ENCODE peak calls at places on chromosomes 13 and 19, in nine cellular contexts. L is CD8-positive, alpha-beta T cell; R is lung; E is adrenal gland; B is hepatocyte; A is keratinocyte; N is IMR-90; F is cardiac fibroblast; P is stomach. Q is an unnamed sample.
A peak's percentile ranks its signal among the peaks of the same experiment; 100 is the strongest.

GRCh38 chr19:2261438-2262172 is 5.4 kb upstream of the JSRP1 start:
- DNase-seq in L (peak; percentile 77), R (no peak), E (peak; percentile 60), B (no peak), A (no peak), N (no peak), F (peak; percentile 51), P (peak; percentile 60), Q (no peak)

GRCh38 chr19:38945562-38946228 is 15.0 kb downstream of the MRPS12 start:
- DNase-seq in L (no peak), R (no peak), E (no peak), B (no peak), A (no peak), N (no peak), F (no peak), P (no peak), Q (no peak)

GRCh38 chr19:56367829-56368711 is 25.3 kb downstream of the ZNF582 start:
- DNase-seq in L (peak; percentile 87), R (peak; percentile 92), E (peak; percentile 94), B (peak; percentile 94), A (peak; percentile 80), N (peak; percentile 89), F (peak; percentile 98), P (peak; percentile 85), Q (peak; percentile 26)

GRCh38 chr13:99196466-99197256 is 4.0 kb upstream of the UBAC2 start:
- DNase-seq in L (no peak), R (no peak), E (no peak), B (no peak), A (no peak), N (no peak), F (no peak), P (no peak), Q (peak; percentile 50)

GRCh38 chr13:102402292-102402691 is 444 bp upstream of the FGF14 start:
- DNase-seq in L (no peak), R (no peak), E (no peak), B (peak; percentile 10), A (no peak), N (peak; percentile 39), F (no peak), P (no peak), Q (no peak)

GRCh38 chr19:35135389-35135909 is 590 bp upstream of the LGI4 start:
- DNase-seq in L (peak; percentile 73), R (peak; percentile 73), E (peak; percentile 80), B (peak; percentile 88), A (no peak), N (peak; percentile 55), F (peak; percentile 74), P (peak; percentile 82), Q (peak; percentile 68)

GRCh38 chr19:29510701-29511265 is 15.0 kb upstream of the VSTM2B start:
- DNase-seq in L (no peak), R (no peak), E (no peak), B (no peak), A (no peak), N (no peak), F (no peak), P (no peak), Q (no peak)

GRCh38 chr13:44050450-44051063 is 170.9 kb downstream of the LACC1 start:
- DNase-seq in L (no peak), R (no peak), E (no peak), B (peak; percentile 30), A (no peak), N (peak; percentile 52), F (peak; percentile 54), P (no peak), Q (no peak)

GRCh38 chr13:73254827-73255226 is 196.0 kb downstream of the KLF5 start:
- DNase-seq in L (no peak), R (no peak), E (no peak), B (no peak), A (no peak), N (no peak), F (no peak), P (no peak), Q (no peak)

GRCh38 chr19:9883231-9883758 is 48.2 kb downstream of the PIN1 start:
- DNase-seq in L (no peak), R (no peak), E (no peak), B (no peak), A (no peak), N (no peak), F (no peak), P (no peak), Q (no peak)

GRCh38 chr19:1079566-1080111 is 12.7 kb downstream of the ARHGAP45 start:
- DNase-seq in L (peak; percentile 78), R (no peak), E (no peak), B (no peak), A (no peak), N (no peak), F (no peak), P (no peak), Q (no peak)

GRCh38 chr19:44890366-44891015 is 563 bp upstream of the TOMM40 start:
- DNase-seq in L (peak; percentile 100), R (peak; percentile 100), E (no peak), B (peak; percentile 98), A (peak; percentile 98), N (peak; percentile 100), F (peak; percentile 100), P (no peak), Q (peak; percentile 100)

GRCh38 chr13:105035092-105035491 is 1500.4 kb downstream of the EFNB2 start:
- DNase-seq in L (no peak), R (no peak), E (no peak), B (no peak), A (no peak), N (no peak), F (no peak), P (no peak), Q (no peak)

DNA sequence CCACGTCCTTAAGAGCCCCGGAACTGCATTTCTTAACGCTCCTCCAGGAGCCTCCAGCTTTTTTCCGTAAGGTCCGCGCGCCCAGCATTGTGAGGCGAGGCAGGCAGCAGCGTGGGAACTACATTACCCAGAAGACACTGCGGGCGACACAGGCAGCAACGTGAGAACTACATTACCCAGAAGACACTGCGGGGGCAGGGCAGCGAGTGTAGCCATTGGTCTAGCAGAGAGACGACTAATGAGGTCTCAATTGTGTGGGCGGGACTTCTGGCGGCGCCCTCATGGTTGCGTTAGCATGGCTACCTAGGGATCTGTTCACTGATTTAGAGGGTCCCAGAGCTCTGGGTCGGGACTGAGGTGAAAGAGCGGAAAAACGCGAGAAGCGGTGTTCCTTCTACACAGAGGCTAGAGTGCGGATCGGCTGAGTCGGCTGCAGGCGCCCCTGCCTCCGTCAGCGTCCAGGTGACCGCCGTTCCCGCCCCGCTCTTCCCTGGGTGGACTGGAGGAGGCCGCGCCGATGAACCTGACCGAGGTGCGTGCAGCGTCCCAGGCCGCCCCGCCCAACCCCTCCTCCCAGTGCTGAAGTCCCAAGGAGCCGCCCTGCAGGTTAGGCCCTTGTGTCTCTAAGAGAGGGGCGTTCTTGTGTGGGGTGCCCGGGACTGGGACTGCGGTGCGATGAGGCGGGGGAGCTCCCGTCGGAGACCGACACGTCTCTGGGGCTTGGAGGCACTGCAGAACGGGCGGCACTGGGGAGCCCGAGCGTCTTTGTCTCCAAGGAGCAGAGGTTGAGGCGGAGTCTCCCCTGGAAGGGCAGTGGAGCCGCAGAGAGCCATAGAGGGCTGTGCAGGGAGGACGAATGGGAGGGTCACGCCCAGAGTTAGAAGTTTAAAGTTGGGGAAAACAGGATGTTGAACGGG is at the start of gene ZNF749:
- DNase-seq in L (peak; percentile 96), R (peak; percentile 99), E (peak; percentile 99), B (peak; percentile 99), A (peak; percentile 94), N (peak; percentile 97), F (peak; percentile 98), P (peak; percentile 98), Q (peak; percentile 97)
- H3K4me3 ChIP-seq in L (peak within 1 kb of the TSS; percentile 57), R (peak within 1 kb of the TSS; percentile 77), E (peak within 1 kb of the TSS; percentile 99), B (peak within 1 kb of the TSS; percentile 52), A (peak within 1 kb of the TSS; percentile 93), N (peak within 1 kb of the TSS; percentile 80), F (peak within 1 kb of the TSS; percentile 93), P (peak within 1 kb of the TSS; percentile 85), Q (peak within 1 kb of the TSS; percentile 55)

DNA sequence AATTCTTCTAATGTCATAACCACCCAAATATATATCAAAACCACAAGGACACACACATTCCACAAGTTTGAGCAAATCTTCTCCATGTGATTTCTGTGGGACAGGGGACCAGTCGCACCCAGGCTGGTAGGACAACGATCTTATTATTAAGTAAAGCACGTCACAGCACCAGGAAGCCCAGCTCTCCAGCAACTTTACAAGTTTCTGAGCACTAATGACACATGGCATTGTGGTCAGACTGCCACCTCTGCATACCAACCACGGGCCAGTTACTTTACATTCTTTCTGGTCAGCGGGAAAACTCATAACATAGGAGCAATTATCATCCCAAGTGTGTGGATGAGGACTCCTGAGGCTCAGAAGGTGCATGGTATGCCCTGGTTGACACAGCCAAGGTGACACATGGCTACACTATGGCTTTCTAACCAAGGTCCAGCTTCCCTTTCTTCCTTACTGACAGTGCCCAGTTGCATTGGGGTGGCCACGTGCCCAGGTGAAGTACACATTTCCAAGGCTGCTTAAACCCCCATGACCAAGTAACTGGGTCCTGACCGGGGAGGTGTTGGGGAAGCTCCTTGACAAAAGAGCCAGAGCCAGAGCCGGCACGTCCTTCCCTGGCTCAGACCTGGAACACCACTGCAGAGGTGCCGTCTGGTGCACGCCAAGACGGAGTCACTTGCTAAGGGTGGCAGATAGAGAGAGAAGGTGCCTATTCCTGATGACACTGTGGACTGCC is 27.4 kb downstream of the LATS2 start:
- DNase-seq in L (no peak), R (peak; percentile 53), E (peak; percentile 50), B (no peak), A (no peak), N (no peak), F (no peak), P (peak; percentile 57), Q (no peak)
- H3K4me3 ChIP-seq in L (no peak overlapping the region), R (no peak overlapping the region), E (no peak overlapping the region), B (no peak overlapping the region), A (no peak overlapping the region), N (no peak overlapping the region), F (no peak overlapping the region), P (no peak overlapping the region), Q (no peak overlapping the region)

GRCh38 chr13:32897296-32897695 is 118.9 kb upstream of the KL start:
- DNase-seq in L (no peak), R (no peak), E (no peak), B (no peak), A (peak; percentile 40), N (no peak), F (no peak), P (no peak), Q (no peak)
- H3K4me3 ChIP-seq in L (no peak overlapping the region), R (no peak overlapping the region), E (no peak overlapping the region), B (no peak overlapping the region), A (no peak overlapping the region), N (no peak overlapping the region), F (no peak overlapping the region), P (no peak overlapping the region), Q (no peak overlapping the region)

DNA sequence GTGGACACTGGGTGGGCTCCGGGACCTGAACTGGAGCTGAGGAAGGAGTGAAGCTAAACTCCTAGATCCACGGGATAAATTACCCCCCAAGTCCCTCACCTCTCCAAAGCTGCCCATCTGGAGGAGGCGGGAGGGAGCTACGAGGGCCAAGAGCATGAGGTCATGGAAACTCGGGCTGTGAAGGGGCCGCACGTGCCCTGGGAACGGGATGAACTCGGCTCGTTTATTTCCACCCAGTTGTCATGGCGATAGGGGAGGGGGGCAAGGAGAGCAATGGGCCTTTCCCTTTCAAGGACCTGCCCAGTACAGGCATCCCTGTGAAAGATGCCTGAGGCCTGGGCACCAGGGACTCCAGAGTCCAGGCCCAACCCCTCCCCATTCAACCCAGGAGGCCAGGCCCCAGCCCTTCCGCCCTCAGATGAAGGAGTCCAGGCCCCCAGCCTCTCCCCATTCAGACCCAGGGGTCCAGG is 3.8 kb downstream of the PPP1R12C start:
- DNase-seq in L (no peak), R (peak; percentile 88), E (peak; percentile 83), B (peak; percentile 95), A (no peak), N (peak; percentile 92), F (peak; percentile 95), P (peak; percentile 58), Q (peak; percentile 17)
- H3K4me3 ChIP-seq in L (no peak overlapping the region), R (no peak overlapping the region), E (no peak overlapping the region), B (no peak overlapping the region), A (no peak overlapping the region), N (no peak overlapping the region), F (no peak overlapping the region), P (no peak overlapping the region), Q (no peak overlapping the region)

GRCh38 chr19:50203281-50204080 is at the start of gene MYH14:
- DNase-seq in L (no peak), R (peak; percentile 88), E (peak; percentile 87), B (peak; percentile 96), A (no peak), N (no peak), F (peak; percentile 30), P (peak; percentile 96), Q (no peak)
- H3K4me3 ChIP-seq in L (no peak within 1 kb of the TSS), R (peak within 1 kb of the TSS; percentile 49), E (peak within 1 kb of the TSS; percentile 23), B (peak within 1 kb of the TSS; percentile 72), A (no peak within 1 kb of the TSS), N (no peak within 1 kb of the TSS), F (no peak within 1 kb of the TSS), P (peak within 1 kb of the TSS; percentile 56), Q (no peak within 1 kb of the TSS)

Q was measured in SJSA1.